ENCODE peak calls at places on chromosomes 5 and 9, in seven cellular contexts. D, F, I, W, K, R and Y are unnamed samples.

GRCh38 chr5:91110709-91111108 is 272.4 kb downstream of the ARRDC3 start:
- DNase-seq in I (no peak), W (no peak), R (peak; percentile 77), D (no peak), F (no peak), K (no peak), Y (no peak)

GRCh38 chr5:41403846-41404245 is 106.6 kb downstream of the PLCXD3 start:
- DNase-seq in I (no peak), D (no peak), R (peak; percentile 78), F (no peak), W (no peak), K (no peak), Y (no peak)

GRCh38 chr5:91318727-91319126 is 64.4 kb downstream of the ARRDC3 start:
- DNase-seq in F (no peak), W (no peak), R (no peak), K (no peak), D (no peak), I (no peak), Y (no peak)

GRCh38 chr9:18320046-18320445 is 153.9 kb upstream of the ADAMTSL1 start:
- DNase-seq in F (no peak), K (no peak), R (peak; percentile 42), W (no peak), D (no peak), I (no peak), Y (no peak)

GRCh38 chr5:15515229-15515628 is 15.2 kb downstream of the FBXL7 start:
- DNase-seq in W (no peak), D (no peak), I (no peak), F (no peak), K (no peak), R (peak; percentile 39), Y (no peak)

GRCh38 chr5:54695198-54695966 is 177.8 kb downstream of the SNX18 start:
- DNase-seq in I (no peak), R (no peak), W (no peak), K (no peak), F (no peak), D (no peak), Y (no peak)

GRCh38 chr9:97501972-97502221 is 431 bp downstream of the TMOD1 start:
- DNase-seq in F (no peak), I (no peak), R (no peak), K (no peak), D (no peak), W (no peak), Y (no peak)

GRCh38 chr5:89407053-89407452 is 524.1 kb upstream of the MEF2C start:
- DNase-seq in R (no peak), W (no peak), K (no peak), F (no peak), I (no peak), D (no peak), Y (no peak)

GRCh38 chr9:35285731-35286130 is 123.9 kb downstream of the UNC13B start:
- DNase-seq in I (no peak), D (peak; percentile 47), F (no peak), W (no peak), R (peak; percentile 18), K (no peak), Y (no peak)

GRCh38 chr9:38418366-38418765 is 5.9 kb downstream of the IGFBPL1 start:
- DNase-seq in I (no peak), W (no peak), F (no peak), R (no peak), K (no peak), D (no peak), Y (no peak)

GRCh38 chr5:95838001-95838520 is 15.5 kb upstream of the GLRX start:
- DNase-seq in R (no peak), K (no peak), F (no peak), W (no peak), D (no peak), I (no peak), Y (no peak)

GRCh38 chr5:71744009-71744792 is 25.1 kb downstream of the CARTPT start:
- DNase-seq in F (no peak), K (no peak), I (no peak), R (no peak), D (no peak), W (no peak), Y (no peak)

GRCh38 chr9:84969736-84970135 is 300.2 kb downstream of the NTRK2 start:
- DNase-seq in W (no peak), F (no peak), R (no peak), I (no peak), K (no peak), D (no peak), Y (no peak)

DNA sequence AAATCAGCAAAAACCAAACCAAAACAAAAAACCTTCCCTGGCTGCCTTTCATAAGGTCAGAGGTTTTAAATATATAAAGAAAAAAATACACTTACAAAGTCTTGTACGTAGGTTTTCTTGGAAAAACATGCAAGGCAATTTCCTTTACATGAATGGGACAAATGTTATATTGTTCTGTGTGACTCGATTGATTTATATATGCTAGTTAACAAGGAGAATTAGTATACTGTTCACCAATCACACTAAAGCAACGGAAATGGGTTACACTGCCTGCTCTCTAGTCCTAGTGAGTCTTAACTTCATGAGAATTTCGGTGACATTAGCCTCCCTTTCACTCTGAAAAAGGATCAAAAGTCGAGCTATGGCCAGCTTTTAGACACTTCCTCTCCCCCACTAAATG is 5.5 kb downstream of the GDF9 start:
- DNase-seq in D (no peak), W (no peak), K (no peak), R (no peak), I (no peak), F (no peak), Y (no peak)
- H3K4me3 ChIP-seq in D (no peak overlapping the region), W (no peak overlapping the region), K (no peak overlapping the region), R (no peak overlapping the region), I (no peak overlapping the region), F (no peak overlapping the region), Y (no peak overlapping the region)

GRCh38 chr9:92122061-92122460 is 6.8 kb upstream of the SPTLC1 start:
- DNase-seq in I (no peak), F (no peak), W (no peak), D (no peak), K (no peak), R (no peak), Y (no peak)
- H3K4me3 ChIP-seq in I (no peak overlapping the region), F (no peak overlapping the region), W (no peak overlapping the region), D (no peak overlapping the region), K (no peak overlapping the region), R (no peak overlapping the region), Y (no peak overlapping the region)

GRCh38 chr9:136053757-136054142 is 41.3 kb downstream of the NACC2 start:
- DNase-seq in R (no peak), D (no peak), W (no peak), K (no peak), I (no peak), F (no peak), Y (no peak)
- H3K4me3 ChIP-seq in R (no peak overlapping the region), D (no peak overlapping the region), W (no peak overlapping the region), K (peak overlapping the region; percentile 69), I (no peak overlapping the region), F (no peak overlapping the region), Y (no peak overlapping the region)

DNA sequence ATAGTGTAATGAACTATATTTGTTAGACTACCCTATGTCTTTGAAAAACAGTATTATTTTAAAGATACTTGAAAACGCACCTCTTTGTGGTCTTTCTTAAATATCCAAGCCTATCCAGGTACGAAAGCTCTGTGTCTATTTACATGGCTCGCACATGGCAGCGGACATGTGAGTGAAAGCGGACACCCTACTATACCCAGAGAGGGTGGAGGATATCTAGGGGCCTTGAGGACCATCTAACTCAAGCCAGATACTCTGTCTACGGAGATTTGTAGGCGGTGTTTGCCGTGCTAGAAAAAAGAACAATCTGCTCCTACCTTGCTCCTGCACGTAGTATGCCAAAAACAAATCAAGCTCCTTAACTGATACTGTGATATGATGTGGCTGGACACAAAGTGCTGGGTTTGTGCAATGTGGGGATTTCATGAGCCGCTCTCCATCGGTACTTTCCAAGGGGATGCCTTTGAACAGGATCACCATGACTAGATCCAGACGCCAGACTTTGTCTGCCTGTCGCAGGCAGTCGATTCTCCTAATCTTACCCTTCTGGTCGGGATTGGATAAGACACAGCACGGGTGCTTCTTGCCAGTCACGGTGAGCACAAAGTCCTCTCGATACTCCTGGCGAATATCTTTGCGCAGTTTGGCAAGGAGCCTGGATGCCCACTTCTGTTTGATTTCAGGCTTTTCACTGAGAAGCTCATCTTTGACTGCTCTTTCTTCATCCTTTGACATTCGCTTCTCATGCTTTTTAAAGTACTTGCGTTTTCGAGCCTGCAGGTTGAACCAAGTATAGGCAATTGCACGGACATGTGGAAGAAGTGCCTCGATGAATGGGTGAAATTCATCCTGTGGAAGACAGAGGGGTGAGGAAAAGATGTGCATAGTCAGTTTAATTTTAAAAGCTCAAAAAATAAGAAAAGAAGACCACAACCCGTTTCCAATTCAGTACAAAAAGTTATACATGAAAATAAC is 7.0 kb downstream of the NFIB start:
- DNase-seq in D (peak; percentile 62), I (no peak), W (no peak), K (no peak), F (no peak), R (peak; percentile 58), Y (peak; percentile 28)
- H3K4me3 ChIP-seq in D (no peak overlapping the region), I (no peak overlapping the region), W (no peak overlapping the region), K (peak overlapping the region; percentile 80), F (no peak overlapping the region), R (peak overlapping the region; percentile 31), Y (no peak overlapping the region)

DNA sequence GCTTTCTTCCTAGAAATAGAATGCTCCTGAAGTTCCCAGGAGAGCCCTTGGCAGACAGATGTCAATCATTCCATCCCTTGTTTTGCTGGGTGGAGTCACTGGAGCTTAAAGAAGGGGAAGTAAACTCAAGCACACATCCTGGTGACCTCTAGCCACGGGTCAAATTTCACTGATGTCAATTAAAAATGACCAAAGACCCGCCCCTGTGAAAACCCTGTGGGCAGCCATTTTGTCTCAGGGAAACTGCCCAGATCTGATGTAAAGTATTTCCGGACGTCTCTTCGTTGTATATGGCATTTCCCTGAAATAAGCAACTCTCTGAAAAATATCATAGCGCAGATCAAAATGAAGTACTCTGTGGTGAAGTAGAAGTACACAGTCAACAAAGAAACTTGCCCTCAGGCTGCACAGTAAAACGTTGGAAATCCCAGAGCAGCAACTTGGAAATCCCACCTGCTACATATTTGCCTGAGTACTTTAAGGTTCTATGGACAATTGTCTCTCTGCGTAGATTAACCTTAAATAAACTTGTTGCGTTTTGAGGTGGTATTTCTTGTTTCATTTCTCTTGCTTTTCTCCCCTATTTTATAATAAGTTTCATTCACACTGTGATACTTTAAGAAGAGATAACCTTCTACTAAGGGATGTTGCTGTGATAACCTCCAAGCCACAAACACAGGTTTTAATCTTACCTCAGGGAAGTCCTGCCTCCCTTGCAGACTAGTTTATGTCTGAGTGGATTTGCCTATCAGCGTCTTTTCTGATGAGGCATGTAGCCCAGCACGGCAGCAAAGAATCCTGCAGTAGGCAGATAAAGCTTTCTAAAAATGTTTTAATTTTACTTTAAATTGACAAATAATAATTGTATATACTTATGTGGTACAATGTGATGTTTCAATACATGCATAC is 60.9 kb upstream of the PIP5K1B start:
- DNase-seq in W (no peak), I (no peak), D (no peak), F (no peak), R (no peak), K (no peak), Y (no peak)
- H3K4me3 ChIP-seq in W (no peak overlapping the region), I (no peak overlapping the region), D (no peak overlapping the region), F (no peak overlapping the region), R (no peak overlapping the region), K (no peak overlapping the region), Y (no peak overlapping the region)

GRCh38 chr5:3595102-3595961 is at the start of gene IRX1:
- DNase-seq in K (no peak), F (no peak), W (no peak), I (no peak), D (peak; percentile 56), R (peak; percentile 26), Y (no peak)
- H3K4me3 ChIP-seq in K (peak within 1 kb of the TSS; percentile 53), F (no peak within 1 kb of the TSS), W (peak within 1 kb of the TSS; percentile 79), I (peak within 1 kb of the TSS; percentile 42), D (peak within 1 kb of the TSS; percentile 58), R (peak within 1 kb of the TSS; percentile 63), Y (no peak within 1 kb of the TSS)

GRCh38 chr5:14156611-14157493 is 13.7 kb downstream of the TRIO start:
- DNase-seq in K (no peak), D (peak; percentile 98), R (peak; percentile 98), F (no peak), I (no peak), W (no peak), Y (no peak)
- H3K4me3 ChIP-seq in K (peak overlapping the region; percentile 45), D (peak overlapping the region; percentile 28), R (peak overlapping the region; percentile 49), F (peak overlapping the region; percentile 14), I (no peak overlapping the region), W (no peak overlapping the region), Y (no peak overlapping the region)